ENCODE peak calls at places on chromosomes 2 and 18, in seven cellular contexts. N is A549, F is sigmoid colon, H is SK-N-SH, T is HepG2, B is stomach, S is H1. M is an unnamed sample.

GRCh38 chr2:45242161-45242741 is 233.0 kb upstream of the SIX2 start:
- DNase-seq in H (no peak), T (no peak), B (no peak), N (no peak), F (no peak), S (no peak), M (no peak)

GRCh38 chr2:8586397-8587051 is 95.3 kb upstream of the ID2 start:
- DNase-seq in H (no peak), T (no peak), S (no peak), F (no peak), N (no peak), B (no peak), M (no peak)

GRCh38 chr2:112626604-112627059 is 19.1 kb upstream of the SLC20A1 start:
- DNase-seq in H (peak; percentile 79), T (peak; percentile 41), F (peak; percentile 73), N (peak; percentile 64), B (peak; percentile 64), S (no peak), M (peak; percentile 38)

GRCh38 chr18:49546719-49547273 is 15.1 kb upstream of the LIPG start:
- DNase-seq in F (no peak), N (no peak), S (no peak), T (no peak), B (no peak), H (no peak), M (no peak)

GRCh38 chr18:78678318-78678695 is 301.3 kb upstream of the SALL3 start:
- DNase-seq in H (no peak), S (no peak), T (no peak), F (no peak), B (peak; percentile 8), N (no peak), M (no peak)

GRCh38 chr2:10466801-10467200 is 18.7 kb upstream of the ODC1 start:
- DNase-seq in S (no peak), F (peak; percentile 28), T (no peak), N (no peak), H (peak; percentile 30), B (no peak), M (no peak)

GRCh38 chr2:83196225-83196624 is 1262.9 kb downstream of the SUCLG1 start:
- DNase-seq in N (no peak), F (no peak), S (no peak), T (peak; percentile 12), H (peak; percentile 2), B (no peak), M (no peak)

GRCh38 chr2:25104741-25105140 is 62.9 kb downstream of the EFR3B start:
- DNase-seq in B (no peak), H (no peak), T (no peak), F (no peak), S (no peak), N (no peak), M (no peak)

GRCh38 chr2:219059725-219060682 is 717 bp downstream of the IHH start:
- DNase-seq in S (no peak), F (no peak), N (no peak), B (peak; percentile 51), H (peak; percentile 74), T (no peak), M (no peak)

GRCh38 chr2:151669585-151670081 is 64.6 kb downstream of the NEB start:
- DNase-seq in F (no peak), T (no peak), S (peak; percentile 21), B (no peak), H (no peak), N (no peak), M (no peak)

GRCh38 chr2:3171564-3172264 is 205.9 kb downstream of the EIPR1 start:
- DNase-seq in F (peak; percentile 20), S (no peak), T (no peak), N (no peak), B (no peak), H (no peak), M (no peak)

GRCh38 chr18:36901277-36901701 is 72.4 kb downstream of the KIAA1328 start:
- DNase-seq in T (no peak), N (no peak), F (no peak), B (no peak), H (no peak), S (no peak), M (no peak)

GRCh38 chr2:98569197-98569793 is 39.0 kb downstream of the COA5 start:
- DNase-seq in H (peak; percentile 84), F (no peak), B (peak; percentile 58), N (peak; percentile 51), T (peak; percentile 41), S (peak; percentile 19), M (peak; percentile 45)

GRCh38 chr18:78739843-78740677 is 239.6 kb upstream of the SALL3 start:
- DNase-seq in F (no peak), S (no peak), T (no peak), N (no peak), H (no peak), B (peak; percentile 16), M (no peak)

GRCh38 chr2:105857076-105857740 is 112.5 kb downstream of the NCK2 start:
- DNase-seq in S (no peak), B (no peak), N (no peak), F (no peak), H (no peak), T (no peak), M (no peak)

GRCh38 chr18:79490593-79491551 is 95.1 kb downstream of the NFATC1 start:
- DNase-seq in F (peak; percentile 64), H (no peak), T (no peak), S (no peak), B (no peak), N (no peak), M (no peak)

GRCh38 chr2:98915751-98916358 is 20.2 kb downstream of the CRACDL start:
- DNase-seq in S (no peak), F (peak; percentile 20), B (no peak), N (no peak), T (no peak), H (no peak), M (no peak)

GRCh38 chr2:206173147-206173546 is 13.5 kb downstream of the EEF1B2 start:
- DNase-seq in T (no peak), F (no peak), N (no peak), B (no peak), S (no peak), H (no peak), M (no peak)

GRCh38 chr2:237189799-237190198 is 104.1 kb downstream of the COPS8 start:
- DNase-seq in N (no peak), S (no peak), T (no peak), F (no peak), H (no peak), B (no peak), M (no peak)

GRCh38 chr18:79068299-79068945 is 772 bp upstream of the ATP9B start:
- DNase-seq in F (no peak), T (no peak), N (no peak), B (no peak), H (no peak), S (no peak), M (no peak)

GRCh38 chr2:231528636-231529030 is 1.6 kb downstream of the NMUR1 start:
- DNase-seq in F (peak; percentile 64), N (no peak), B (no peak), T (no peak), S (no peak), H (no peak), M (no peak)

GRCh38 chr18:44803019-44803650 is 122.4 kb downstream of the SETBP1 start:
- DNase-seq in B (peak; percentile 78), N (no peak), H (no peak), S (no peak), F (peak; percentile 97), T (peak; percentile 15), M (no peak)

GRCh38 chr18:58856881-58857280 is 7.8 kb upstream of the ZNF532 start:
- DNase-seq in S (no peak), T (no peak), H (no peak), N (no peak), F (peak; percentile 33), B (no peak), M (no peak)

GRCh38 chr2:234620018-234620417 is 123.1 kb upstream of the ARL4C start:
- DNase-seq in N (no peak), F (no peak), H (no peak), S (no peak), T (no peak), B (no peak), M (no peak)

GRCh38 chr2:139383532-139383931 is 603.3 kb upstream of the NXPH2 start:
- DNase-seq in B (no peak), T (no peak), S (no peak), N (no peak), F (no peak), H (no peak), M (no peak)

GRCh38 chr2:239190346-239190745 is 210.5 kb downstream of the HDAC4 start:
- DNase-seq in H (no peak), T (no peak), N (no peak), S (no peak), B (peak; percentile 10), F (peak; percentile 61), M (no peak)

GRCh38 chr2:6754412-6754811 is 111.3 kb downstream of the CMPK2 start:
- DNase-seq in H (no peak), B (no peak), F (no peak), N (no peak), T (no peak), S (no peak), M (no peak)
- TF ChIP-seq EP300 in H (no peak), B (no peak), F (no peak), N (no peak), T (no peak), S (no peak), M (no peak)

DNA sequence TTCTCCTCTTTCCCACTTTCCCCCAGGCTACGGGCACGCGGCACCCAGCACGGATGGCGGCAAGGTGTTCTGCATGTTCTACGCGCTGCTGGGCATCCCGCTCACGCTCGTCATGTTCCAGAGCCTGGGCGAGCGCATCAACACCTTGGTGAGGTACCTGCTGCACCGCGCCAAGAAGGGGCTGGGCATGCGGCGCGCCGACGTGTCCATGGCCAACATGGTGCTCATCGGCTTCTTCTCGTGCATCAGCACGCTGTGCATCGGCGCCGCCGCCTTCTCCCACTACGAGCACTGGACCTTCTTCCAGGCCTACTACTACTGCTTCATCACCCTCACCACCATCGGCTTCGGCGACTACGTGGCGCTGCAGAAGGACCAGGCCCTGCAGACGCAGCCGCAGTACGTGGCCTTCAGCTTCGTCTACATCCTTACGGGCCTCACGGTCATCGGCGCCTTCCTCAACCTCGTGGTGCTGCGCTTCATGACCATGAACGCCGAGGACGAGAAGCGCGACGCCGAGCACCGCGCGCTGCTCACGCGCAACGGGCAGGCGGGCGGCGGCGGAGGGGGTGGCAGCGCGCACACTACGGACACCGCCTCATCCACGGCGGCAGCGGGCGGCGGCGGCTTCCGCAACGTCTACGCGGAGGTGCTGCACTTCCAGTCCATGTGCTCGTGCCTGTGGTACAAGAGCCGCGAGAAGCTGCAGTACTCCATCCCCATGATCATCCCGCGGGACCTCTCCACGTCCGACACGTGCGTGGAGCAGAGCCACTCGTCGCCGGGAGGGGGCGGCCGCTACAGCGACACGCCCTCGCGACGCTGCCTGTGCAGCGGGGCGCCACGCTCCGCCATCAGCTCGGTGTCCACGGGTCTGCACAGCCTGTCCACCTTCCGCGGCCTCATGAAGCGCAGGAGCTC is 35.4 kb downstream of the KCNK3 start:
- DNase-seq in F (no peak), N (no peak), S (no peak), T (no peak), H (no peak), B (no peak), M (peak; percentile 27)
- H3K4me3 ChIP-seq in F (no peak overlapping the region), N (no peak overlapping the region), S (no peak overlapping the region), T (no peak overlapping the region), H (no peak overlapping the region), B (no peak overlapping the region), M (no peak overlapping the region)

GRCh38 chr2:213316001-213316735 is 31.9 kb downstream of the SPAG16 start:
- DNase-seq in T (no peak), B (no peak), S (no peak), H (no peak), N (no peak), F (no peak), M (no peak)
- TF ChIP-seq EP300 in T (no peak), B (no peak), S (no peak), H (no peak), N (no peak), F (no peak), M (no peak)

GRCh38 chr2:75853441-75853840 is 142.7 kb upstream of the GCFC2 start:
- DNase-seq in T (no peak), F (no peak), S (no peak), H (no peak), B (no peak), N (no peak), M (no peak)
- H3K4me3 ChIP-seq in T (no peak overlapping the region), F (no peak overlapping the region), S (no peak overlapping the region), H (no peak overlapping the region), B (no peak overlapping the region), N (no peak overlapping the region), M (no peak overlapping the region)

M was measured in ovary.